ENCODE peak calls at places on chromosomes 5 and 9, in five cellular contexts. A is psoas muscle; H is spleen; F is CD4-positive, CD25-positive, alpha-beta regulatory T cell; I is endothelial cell of umbilical vein. L is an unnamed sample. For H3K36me3, the result is how much of the 10 kb centered on the place peaks cover.

GRCh38 chr5:167934561-167934971 is 356.9 kb upstream of the WWC1 start:
- DNase-seq in A (no peak), H (peak), F (no peak), I (no peak), L (no peak)

GRCh38 chr9:127340721-127341120 is 56.2 kb upstream of the SLC2A8 start:
- DNase-seq in A (no peak), H (no peak), F (no peak), I (peak), L (no peak)

GRCh38 chr5:14008819-14009311 is 64.4 kb upstream of the DNAH5 start:
- DNase-seq in A (no peak), H (no peak), F (no peak), I (no peak), L (no peak)

GRCh38 chr5:148897842-148898241 is 71.4 kb downstream of the ADRB2 start:
- DNase-seq in A (no peak), H (no peak), F (no peak), I (no peak), L (no peak)

GRCh38 chr9:131675437-131676022 is 64.3 kb downstream of the RAPGEF1 start:
- DNase-seq in A (no peak), H (no peak), F (no peak), I (no peak), L (no peak)

GRCh38 chr9:109117856-109118801 is 1.6 kb downstream of the TMEM245 start:
- DNase-seq in A (peak), H (no peak), F (peak), I (peak), L (no peak)

GRCh38 chr5:30390095-30390494 is 803.4 kb upstream of the CDH6 start:
- DNase-seq in A (no peak), H (no peak), F (no peak), I (no peak), L (no peak)

GRCh38 chr9:114487607-114488300 is 17.5 kb downstream of the WHRN start:
- DNase-seq in A (no peak), H (peak), F (peak), I (peak), L (peak)

GRCh38 chr9:129414377-129415021 is 206.4 kb downstream of the C9orf50 start:
- DNase-seq in A (peak), H (peak), F (peak), I (no peak), L (peak)

GRCh38 chr5:43620944-43621505 is 18.0 kb downstream of the NNT start:
- DNase-seq in A (no peak), H (no peak), F (no peak), I (no peak), L (no peak)
- H3K36me3 ChIP-seq in A (half or more), H (half or more), F (under half), I (under half), L (under half)

GRCh38 chr5:17216176-17216973 is 1.1 kb upstream of the BASP1 start:
- DNase-seq in A (peak), H (peak), F (peak), I (peak), L (peak)
- H3K27ac ChIP-seq in A (no peak), H (peak), F (no peak), I (no peak), L (peak)

GRCh38 chr5:143064207-143064606 is 294.0 kb downstream of the ARHGAP26 start:
- DNase-seq in A (no peak), H (no peak), F (no peak), I (peak), L (no peak)
- H3K36me3 ChIP-seq in A (under half), H (under half), F (under half), I (under half), L (under half)

GRCh38 chr5:91212336-91213092 is 170.6 kb downstream of the ARRDC3 start:
- DNase-seq in A (no peak), H (no peak), F (no peak), I (no peak), L (peak)
- H3K27ac ChIP-seq in A (peak), H (no peak), F (no peak), I (no peak), L (peak)

DNA sequence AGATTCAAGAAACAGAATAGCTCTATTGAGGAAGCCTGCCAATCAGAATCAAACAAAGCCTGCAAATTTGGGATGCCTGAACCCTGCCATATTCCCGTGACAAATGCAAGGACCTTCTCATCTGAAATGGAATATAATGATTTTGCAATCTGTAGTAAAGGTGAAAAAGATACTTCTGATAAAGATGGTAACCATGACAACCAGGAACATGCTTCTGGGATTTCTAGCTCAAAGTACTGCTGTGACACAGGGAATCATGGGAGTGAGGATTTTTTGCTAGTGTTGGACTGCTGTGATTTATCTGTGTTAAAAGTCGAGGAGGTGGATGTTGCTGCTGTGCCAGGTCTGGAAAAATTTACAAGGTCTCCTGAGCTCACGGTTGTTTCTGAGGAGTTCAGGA is 33.4 kb downstream of the AOPEP start:
- DNase-seq in A (no peak), H (no peak), F (no peak), I (no peak), L (no peak)
- H3K36me3 ChIP-seq in A (under half), H (under half), F (under half), I (under half), L (under half)

GRCh38 chr9:69107801-69108200 is 66.3 kb upstream of the TJP2 start:
- DNase-seq in A (no peak), H (no peak), F (no peak), I (no peak), L (no peak)

GRCh38 chr9:69109152-69109551 is 64.9 kb upstream of the TJP2 start:
- DNase-seq in A (no peak), H (no peak), F (no peak), I (no peak), L (no peak)

GRCh38 chr9:69104830-69105527 is 69.1 kb upstream of the TJP2 start:
- DNase-seq in A (no peak), H (no peak), F (no peak), I (no peak), L (no peak)
- H3K27ac ChIP-seq in A (no peak), H (no peak), F (no peak), I (no peak), L (no peak)

GRCh38 chr5:179033004-179033580 is 9.5 kb downstream of the ZNF879 start:
- DNase-seq in A (no peak), H (no peak), F (no peak), I (no peak), L (no peak)
- H3K36me3 ChIP-seq in A (half or more), H (half or more), F (under half), I (under half), L (under half)

DNA sequence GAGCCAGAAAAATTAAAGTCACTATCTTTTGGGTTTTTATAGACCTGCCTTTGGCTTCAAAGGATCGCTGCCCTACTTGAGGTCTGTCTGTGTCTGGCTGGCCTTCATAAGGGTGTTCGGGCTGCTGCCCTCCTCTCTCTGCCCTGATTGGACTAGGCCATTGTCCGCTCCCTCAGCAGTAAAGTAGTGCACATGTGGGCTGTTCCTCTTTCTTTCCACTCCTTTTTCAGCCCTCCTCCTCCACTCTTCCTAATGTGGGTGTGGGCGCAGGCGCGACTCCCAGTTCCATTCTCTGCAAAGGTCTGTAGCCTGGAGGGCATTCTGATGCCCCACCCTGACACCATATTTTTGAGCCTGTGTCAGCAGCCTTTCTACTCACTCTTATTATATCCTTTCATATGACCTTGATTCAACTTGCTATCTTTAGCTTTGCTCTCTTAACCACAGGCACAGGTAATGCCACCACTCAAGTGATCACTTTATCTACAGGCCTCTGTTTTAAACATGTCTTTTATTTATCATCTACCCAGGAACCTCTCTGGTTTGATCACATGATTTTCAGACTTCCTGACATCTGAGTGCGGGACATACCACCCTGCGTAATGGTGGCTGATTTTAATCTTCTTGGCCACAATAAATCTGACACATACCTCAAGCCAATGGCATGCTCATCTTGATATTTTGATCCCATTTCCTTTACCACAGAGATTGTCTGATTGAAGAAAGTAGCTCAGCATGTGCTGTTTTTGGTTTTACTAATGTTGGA is 144.5 kb downstream of the AOPEP start:
- DNase-seq in A (peak), H (no peak), F (peak), I (no peak), L (peak)
- H3K27ac ChIP-seq in A (peak), H (peak), F (peak), I (no peak), L (peak)